ENCODE peak calls at places on chromosomes 16 and 17, in seven cellular contexts. T, I, R, C, N, K and J are unnamed samples.

GRCh38 chr17:72974605-72975232 is 117.8 kb downstream of the SLC39A11 start:
- DNase-seq in T (no peak), I (no peak), R (no peak), C (no peak), N (no peak), K (peak; percentile 76), J (no peak)

GRCh38 chr16:22721497-22722100 is 92.4 kb upstream of the HS3ST2 start:
- DNase-seq in T (no peak), I (peak; percentile 35), R (no peak), C (no peak), N (no peak), K (no peak), J (no peak)

GRCh38 chr16:30028438-30029093 is 2.5 kb downstream of the TLCD3B start:
- DNase-seq in T (no peak), I (no peak), R (no peak), C (no peak), N (peak; percentile 56), K (no peak), J (no peak)

GRCh38 chr16:50683689-50684374 is 2.7 kb upstream of the SNX20 start:
- DNase-seq in T (no peak), I (no peak), R (no peak), C (no peak), N (peak; percentile 21), K (no peak), J (no peak)

GRCh38 chr17:66491213-66491612 is 188.8 kb downstream of the PRKCA start:
- DNase-seq in T (no peak), I (no peak), R (no peak), C (no peak), N (no peak), K (no peak), J (no peak)

GRCh38 chr17:34499576-34499975 is 79.8 kb upstream of the TMEM132E start:
- DNase-seq in T (no peak), I (no peak), R (no peak), C (no peak), N (peak; percentile 12), K (peak; percentile 44), J (no peak)

GRCh38 chr16:73396556-73396955 is 348.6 kb upstream of the ZFHX3 start:
- DNase-seq in T (no peak), I (no peak), R (no peak), C (no peak), N (no peak), K (no peak), J (no peak)

GRCh38 chr16:4067262-4068001 is 48.8 kb downstream of the ADCY9 start:
- DNase-seq in T (no peak), I (no peak), R (no peak), C (no peak), N (no peak), K (no peak), J (no peak)

GRCh38 chr17:13306310-13306962 is 288.6 kb upstream of the ELAC2 start:
- DNase-seq in T (no peak), I (no peak), R (peak; percentile 74), C (no peak), N (peak; percentile 25), K (peak; percentile 94), J (peak; percentile 61)

GRCh38 chr16:63841271-63841670 is 1280.6 kb downstream of the CDH11 start:
- DNase-seq in T (no peak), I (no peak), R (no peak), C (no peak), N (no peak), K (no peak), J (no peak)

GRCh38 chr17:69857412-69857835 is 217.6 kb upstream of the KCNJ16 start:
- DNase-seq in T (no peak), I (no peak), R (peak; percentile 68), C (no peak), N (no peak), K (peak; percentile 93), J (no peak)

GRCh38 chr16:24858219-24859041 is 12.7 kb downstream of the SLC5A11 start:
- DNase-seq in T (no peak), I (peak; percentile 68), R (no peak), C (no peak), N (peak; percentile 49), K (peak; percentile 54), J (peak; percentile 2)

GRCh38 chr16:27437946-27438345 is 36.0 kb downstream of the IL21R start:
- DNase-seq in T (no peak), I (no peak), R (no peak), C (no peak), N (no peak), K (no peak), J (no peak)

GRCh38 chr17:8360751-8361150 is 15.8 kb downstream of the KRABD2 start:
- DNase-seq in T (no peak), I (no peak), R (no peak), C (no peak), N (no peak), K (no peak), J (no peak)

GRCh38 chr16:1150511-1150982 is 2.4 kb upstream of the CACNA1H start:
- DNase-seq in T (no peak), I (no peak), R (no peak), C (no peak), N (peak; percentile 49), K (peak; percentile 20), J (no peak)

GRCh38 chr16:84088695-84089395 is 27.9 kb downstream of the MBTPS1 start:
- DNase-seq in T (no peak), I (peak; percentile 78), R (no peak), C (no peak), N (peak; percentile 95), K (no peak), J (no peak)

GRCh38 chr17:933168-934083 is 46.1 kb downstream of the NXN start:
- DNase-seq in T (no peak), I (no peak), R (peak; percentile 93), C (no peak), N (no peak), K (peak; percentile 98), J (no peak)

GRCh38 chr17:41496803-41497484 is 7.2 kb upstream of the KRT36 start:
- DNase-seq in T (peak; percentile 22), I (peak; percentile 72), R (peak; percentile 52), C (no peak), N (peak; percentile 91), K (peak; percentile 91), J (peak; percentile 51)

GRCh38 chr17:28325221-28325620 is 6.2 kb downstream of the TMEM97 start:
- DNase-seq in T (no peak), I (no peak), R (no peak), C (no peak), N (no peak), K (no peak), J (no peak)

GRCh38 chr17:61245706-61246135 is 153.9 kb upstream of the TBX2 start:
- DNase-seq in T (no peak), I (no peak), R (no peak), C (no peak), N (no peak), K (no peak), J (no peak)

GRCh38 chr17:6257339-6257738 is 177.6 kb downstream of the AIPL1 start:
- DNase-seq in T (no peak), I (no peak), R (peak; percentile 24), C (no peak), N (no peak), K (peak; percentile 51), J (no peak)

GRCh38 chr16:35404273-35404672 is 1944.9 kb downstream of the TP53TG3F start:
- DNase-seq in T (no peak), I (no peak), R (no peak), C (no peak), N (no peak), K (no peak), J (no peak)

GRCh38 chr17:7817643-7817964 is 16.4 kb upstream of the KDM6B start:
- DNase-seq in T (no peak), I (no peak), R (no peak), C (no peak), N (no peak), K (no peak), J (no peak)

GRCh38 chr16:65754799-65755691 is 611.4 kb upstream of the CDH5 start:
- DNase-seq in T (no peak), I (no peak), R (peak; percentile 27), C (no peak), N (no peak), K (peak; percentile 69), J (no peak)

GRCh38 chr17:3636154-3636907 is at the start of the genes CTNS and SHPK:
- DNase-seq in T (peak; percentile 96), I (peak; percentile 98), R (peak; percentile 74), C (peak; percentile 83), N (peak; percentile 92), K (peak; percentile 98), J (peak; percentile 90)

GRCh38 chr17:79960788-79961522 is 74.7 kb downstream of the TBC1D16 start:
- DNase-seq in T (no peak), I (no peak), R (no peak), C (no peak), N (no peak), K (peak; percentile 56), J (no peak)

GRCh38 chr16:89133457-89134127 is 38.0 kb upstream of the CDH15 start:
- DNase-seq in T (no peak), I (peak; percentile 19), R (no peak), C (no peak), N (no peak), K (no peak), J (no peak)

GRCh38 chr17:77282524-77283515 is 142.1 kb downstream of the SEC14L1 start:
- DNase-seq in T (no peak), I (no peak), R (no peak), C (no peak), N (no peak), K (peak; percentile 36), J (no peak)

GRCh38 chr16:87328846-87329245 is 11.7 kb upstream of the C16orf95 start:
- DNase-seq in T (no peak), I (peak; percentile 27), R (no peak), C (no peak), N (no peak), K (no peak), J (no peak)